ENCODE peak calls at places on chromosomes 5 and 9, in ten cellular contexts. T, H, J, A, Z, V, L, B, S and M are unnamed samples.

GRCh38 chr5:67696446-67696845 is 499.8 kb upstream of the CD180 start:
- DNase-seq in T (no peak), H (no peak), J (no peak), A (no peak), Z (no peak), V (no peak), L (no peak), B (no peak), S (no peak), M (no peak)

GRCh38 chr5:142104491-142104890 is 4.1 kb upstream of the NDFIP1 start:
- DNase-seq in T (no peak), H (no peak), J (no peak), A (no peak), Z (no peak), V (no peak), L (no peak), B (no peak), S (no peak), M (no peak)

GRCh38 chr9:95091574-95091970 is 225.9 kb downstream of the FANCC start:
- DNase-seq in T (no peak), H (peak), J (peak), A (no peak), Z (peak), V (no peak), L (no peak), B (no peak), S (no peak), M (no peak)

GRCh38 chr9:126489604-126490593 is 123.8 kb upstream of the LMX1B start:
- DNase-seq in T (no peak), H (no peak), J (no peak), A (no peak), Z (peak), V (peak), L (peak), B (no peak), S (peak), M (no peak)

GRCh38 chr5:176360894-176361436 is 599 bp downstream of the KIAA1191 start:
- DNase-seq in T (no peak), H (peak), J (no peak), A (peak), Z (peak), V (no peak), L (no peak), B (no peak), S (no peak), M (no peak)

GRCh38 chr5:131899686-131900085 is 45.8 kb downstream of the MEIKIN start:
- DNase-seq in T (no peak), H (peak), J (no peak), A (no peak), Z (no peak), V (no peak), L (no peak), B (no peak), S (no peak), M (no peak)

GRCh38 chr5:9765421-9765820 is 135.3 kb upstream of the TAS2R1 start:
- DNase-seq in T (no peak), H (peak), J (peak), A (no peak), Z (no peak), V (no peak), L (no peak), B (no peak), S (peak), M (no peak)

GRCh38 chr9:114371986-114372917 is 15.5 kb downstream of the AKNA start:
- DNase-seq in T (no peak), H (peak), J (no peak), A (no peak), Z (peak), V (no peak), L (no peak), B (no peak), S (no peak), M (no peak)

GRCh38 chr9:8823131-8823895 is 1023.7 kb upstream of the DMAC1 start:
- DNase-seq in T (no peak), H (no peak), J (no peak), A (no peak), Z (no peak), V (no peak), L (no peak), B (no peak), S (no peak), M (no peak)